ENCODE peak calls at places on chromosomes 7 and 10, in seven cellular contexts. R, S, P, H, Q, Y and V are unnamed samples.

GRCh38 chr10:110504111-110504735 is 6.5 kb downstream of the DUSP5 start:
- DNase-seq in R (peak; percentile 81), S (peak; percentile 52), P (peak; percentile 61), H (no peak), Q (no peak), Y (no peak), V (no peak)

GRCh38 chr7:3243256-3243655 is 57.8 kb upstream of the SDK1 start:
- DNase-seq in R (no peak), S (no peak), P (no peak), H (no peak), Q (no peak), Y (no peak), V (no peak)

GRCh38 chr7:17099083-17099973 is 199.1 kb upstream of the AHR start:
- DNase-seq in R (peak; percentile 60), S (no peak), P (peak; percentile 31), H (no peak), Q (no peak), Y (no peak), V (no peak)

GRCh38 chr10:69213601-69214311 is 6.4 kb upstream of the HKDC1 start:
- DNase-seq in R (no peak), S (no peak), P (no peak), H (no peak), Q (peak; percentile 0), Y (no peak), V (no peak)

GRCh38 chr10:6046458-6047325 is 15.5 kb downstream of the IL2RA start:
- DNase-seq in R (no peak), S (no peak), P (no peak), H (no peak), Q (no peak), Y (no peak), V (no peak)

GRCh38 chr10:122565766-122566206 is 5.2 kb downstream of the DMBT1 start:
- DNase-seq in R (peak; percentile 72), S (peak; percentile 83), P (peak; percentile 49), H (peak; percentile 48), Q (peak; percentile 52), Y (peak; percentile 93), V (peak; percentile 84)

GRCh38 chr10:118106426-118106825 is 59.7 kb upstream of the RAB11FIP2 start:
- DNase-seq in R (peak; percentile 14), S (peak; percentile 41), P (peak; percentile 2), H (no peak), Q (no peak), Y (no peak), V (no peak)

GRCh38 chr7:143490719-143491306 is 13.1 kb downstream of the TAS2R41 start:
- DNase-seq in R (no peak), S (no peak), P (peak; percentile 13), H (no peak), Q (no peak), Y (no peak), V (no peak)

GRCh38 chr10:30639946-30640786 is 10.6 kb upstream of the LYZL2 start:
- DNase-seq in R (peak; percentile 58), S (peak; percentile 45), P (peak; percentile 64), H (peak; percentile 47), Q (peak; percentile 25), Y (no peak), V (peak; percentile 57)

GRCh38 chr10:105062881-105063280 is 421.8 kb downstream of the SORCS3 start:
- DNase-seq in R (peak; percentile 14), S (no peak), P (peak; percentile 6), H (no peak), Q (no peak), Y (no peak), V (no peak)

GRCh38 chr7:1558181-1558811 is 2.3 kb upstream of the TMEM184A start:
- DNase-seq in R (no peak), S (no peak), P (no peak), H (no peak), Q (no peak), Y (no peak), V (no peak)

GRCh38 chr7:98974205-98974604 is 95.9 kb downstream of the TRRAP start:
- DNase-seq in R (no peak), S (no peak), P (no peak), H (no peak), Q (no peak), Y (no peak), V (no peak)

GRCh38 chr10:106481598-106481997 is 682.9 kb downstream of the SORCS1 start:
- DNase-seq in R (no peak), S (no peak), P (no peak), H (no peak), Q (no peak), Y (no peak), V (no peak)

GRCh38 chr10:33935350-33935749 is 600.9 kb upstream of the NRP1 start:
- DNase-seq in R (no peak), S (no peak), P (no peak), H (no peak), Q (no peak), Y (no peak), V (no peak)

GRCh38 chr7:116557901-116558300 is 33.1 kb downstream of the CAV1 start:
- DNase-seq in R (no peak), S (no peak), P (no peak), H (no peak), Q (no peak), Y (no peak), V (no peak)

GRCh38 chr10:125448596-125448995 is 234.4 kb downstream of the TEX36 start:
- DNase-seq in R (no peak), S (no peak), P (peak; percentile 3), H (no peak), Q (no peak), Y (no peak), V (no peak)

GRCh38 chr7:47534322-47535032 is 47.4 kb downstream of the TNS3 start:
- DNase-seq in R (peak; percentile 63), S (no peak), P (peak; percentile 96), H (no peak), Q (no peak), Y (no peak), V (no peak)

GRCh38 chr10:100043796-100044195 is 34.0 kb upstream of the DNMBP start:
- DNase-seq in R (peak; percentile 30), S (peak; percentile 45), P (peak; percentile 66), H (no peak), Q (no peak), Y (no peak), V (peak; percentile 59)

GRCh38 chr10:15123749-15124184 is 26.6 kb downstream of the RPP38 start:
- DNase-seq in R (peak; percentile 90), S (peak; percentile 74), P (peak; percentile 77), H (peak; percentile 88), Q (no peak), Y (no peak), V (no peak)

GRCh38 chr7:98568891-98569290 is 48.2 kb upstream of the NPTX2 start:
- DNase-seq in R (no peak), S (no peak), P (no peak), H (no peak), Q (peak; percentile 33), Y (no peak), V (no peak)